ENCODE peak calls at places on chromosomes 6 and 20, in nine cellular contexts. One of them, this sample, is unnamed.

GRCh38 chr6:168037242-168037641 is 39.8 kb downstream of the KIF25 start:
- DNase-seq in T-helper 2 cell treated with Interferon-gamma antibody and Interleukin-4, amounts not matched to agents 5 μg/mL and 100 μg/mL, for 36 hours: no peak
- DNase-seq in nucleus accumbens: no peak
- DNase-seq in hepatocyte: no peak
- DNase-seq in posterior cingulate gyrus: no peak
- DNase-seq in GM13977: no peak
- DNase-seq in nephron progenitor cell: no peak
- DNase-seq in hippocampal formation: no peak
- DNase-seq in astrocyte of the cerebellum: no peak
- DNase-seq in this sample: no peak

GRCh38 chr6:16409531-16410441 is 171.4 kb downstream of the GMPR start:
- DNase-seq in T-helper 2 cell treated with Interferon-gamma antibody and Interleukin-4, amounts not matched to agents 5 μg/mL and 100 μg/mL, for 36 hours: peak; percentile 48
- DNase-seq in nucleus accumbens: peak; percentile 62
- DNase-seq in hepatocyte: peak; percentile 69
- DNase-seq in posterior cingulate gyrus: peak; percentile 87
- DNase-seq in GM13977: peak; percentile 28
- DNase-seq in nephron progenitor cell: peak; percentile 59
- DNase-seq in hippocampal formation: peak; percentile 52
- DNase-seq in astrocyte of the cerebellum: peak; percentile 44
- DNase-seq in this sample: peak; percentile 60

GRCh38 chr6:8549381-8549780 is 114.0 kb upstream of the SLC35B3 start:
- DNase-seq in T-helper 2 cell treated with Interferon-gamma antibody and Interleukin-4, amounts not matched to agents 5 μg/mL and 100 μg/mL, for 36 hours: no peak
- DNase-seq in nucleus accumbens: no peak
- DNase-seq in hepatocyte: no peak
- DNase-seq in posterior cingulate gyrus: no peak
- DNase-seq in GM13977: no peak
- DNase-seq in nephron progenitor cell: no peak
- DNase-seq in hippocampal formation: no peak
- DNase-seq in astrocyte of the cerebellum: no peak
- DNase-seq in this sample: no peak

GRCh38 chr20:17598013-17598550 is 28.2 kb downstream of the DSTN start:
- DNase-seq in T-helper 2 cell treated with Interferon-gamma antibody and Interleukin-4, amounts not matched to agents 5 μg/mL and 100 μg/mL, for 36 hours: no peak
- DNase-seq in nucleus accumbens: no peak
- DNase-seq in hepatocyte: no peak
- DNase-seq in posterior cingulate gyrus: no peak
- DNase-seq in GM13977: no peak
- DNase-seq in nephron progenitor cell: no peak
- DNase-seq in hippocampal formation: no peak
- DNase-seq in astrocyte of the cerebellum: no peak
- DNase-seq in this sample: no peak

GRCh38 chr20:63628246-63628975 is 1.5 kb upstream of the GMEB2 start:
- DNase-seq in T-helper 2 cell treated with Interferon-gamma antibody and Interleukin-4, amounts not matched to agents 5 μg/mL and 100 μg/mL, for 36 hours: peak; percentile 69
- DNase-seq in nucleus accumbens: peak; percentile 40
- DNase-seq in hepatocyte: no peak
- DNase-seq in posterior cingulate gyrus: peak; percentile 82
- DNase-seq in GM13977: peak; percentile 78
- DNase-seq in nephron progenitor cell: peak; percentile 26
- DNase-seq in hippocampal formation: no peak
- DNase-seq in astrocyte of the cerebellum: no peak
- DNase-seq in this sample: no peak

GRCh38 chr6:133289733-133290306 is 48.7 kb downstream of the EYA4 start:
- DNase-seq in T-helper 2 cell treated with Interferon-gamma antibody and Interleukin-4, amounts not matched to agents 5 μg/mL and 100 μg/mL, for 36 hours: no peak
- DNase-seq in nucleus accumbens: no peak
- DNase-seq in hepatocyte: no peak
- DNase-seq in posterior cingulate gyrus: no peak
- DNase-seq in GM13977: no peak
- DNase-seq in nephron progenitor cell: no peak
- DNase-seq in hippocampal formation: no peak
- DNase-seq in astrocyte of the cerebellum: no peak
- DNase-seq in this sample: no peak

GRCh38 chr6:154814063-154814462 is 80.8 kb downstream of the SCAF8 start:
- DNase-seq in T-helper 2 cell treated with Interferon-gamma antibody and Interleukin-4, amounts not matched to agents 5 μg/mL and 100 μg/mL, for 36 hours: no peak
- DNase-seq in nucleus accumbens: no peak
- DNase-seq in hepatocyte: no peak
- DNase-seq in posterior cingulate gyrus: no peak
- DNase-seq in GM13977: no peak
- DNase-seq in nephron progenitor cell: no peak
- DNase-seq in hippocampal formation: no peak
- DNase-seq in astrocyte of the cerebellum: no peak
- DNase-seq in this sample: no peak

GRCh38 chr20:63955281-63955845 is 853 bp downstream of the UCKL1 start:
- DNase-seq in T-helper 2 cell treated with Interferon-gamma antibody and Interleukin-4, amounts not matched to agents 5 μg/mL and 100 μg/mL, for 36 hours: peak; percentile 51
- DNase-seq in nucleus accumbens: peak; percentile 65
- DNase-seq in hepatocyte: peak; percentile 69
- DNase-seq in posterior cingulate gyrus: no peak
- DNase-seq in GM13977: peak; percentile 78
- DNase-seq in nephron progenitor cell: peak; percentile 40
- DNase-seq in hippocampal formation: peak; percentile 32
- DNase-seq in astrocyte of the cerebellum: no peak
- DNase-seq in this sample: no peak

GRCh38 chr6:140043357-140043756 is 668.9 kb upstream of the CITED2 start:
- DNase-seq in T-helper 2 cell treated with Interferon-gamma antibody and Interleukin-4, amounts not matched to agents 5 μg/mL and 100 μg/mL, for 36 hours: peak; percentile 5
- DNase-seq in nucleus accumbens: no peak
- DNase-seq in hepatocyte: peak; percentile 41
- DNase-seq in posterior cingulate gyrus: no peak
- DNase-seq in GM13977: no peak
- DNase-seq in nephron progenitor cell: no peak
- DNase-seq in hippocampal formation: no peak
- DNase-seq in astrocyte of the cerebellum: peak; percentile 69
- DNase-seq in this sample: no peak

This sample was measured in mucosa of gallbladder.